ENCODE peak calls at places on chromosomes 3 and 15, in eight cellular contexts. K is right cardiac atrium, F is uterus, I is mucosa of descending colon, B is testis, H is OCI-LY7, R is fibroblast of the aortic adventitia, G is AG09309. E is an unnamed sample.

GRCh38 chr3:79937567-79937966 is 169.8 kb upstream of the ROBO1 start:
- DNase-seq in K (no peak), F (no peak), I (no peak), B (no peak), H (no peak), R (peak), G (no peak), E (no peak)

GRCh38 chr3:126931806-126932187 is 51.1 kb upstream of the PLXNA1 start:
- DNase-seq in K (no peak), F (no peak), I (no peak), B (no peak), H (no peak), R (no peak), G (no peak), E (no peak)

GRCh38 chr3:4060064-4060463 is 243.1 kb upstream of the SETMAR start:
- DNase-seq in K (no peak), F (no peak), I (no peak), B (no peak), H (no peak), R (no peak), G (no peak), E (no peak)

GRCh38 chr15:48695088-48695834 is 49.8 kb upstream of the FBN1 start:
- DNase-seq in K (no peak), F (no peak), I (no peak), B (no peak), H (no peak), R (peak), G (peak), E (peak)

GRCh38 chr3:128076783-128077624 is 24.8 kb downstream of the SEC61A1 start:
- DNase-seq in K (peak), F (no peak), I (no peak), B (no peak), H (no peak), R (no peak), G (no peak), E (no peak)

GRCh38 chr3:50806806-50807205 is 132.1 kb downstream of the DOCK3 start:
- DNase-seq in K (no peak), F (no peak), I (no peak), B (no peak), H (no peak), R (no peak), G (no peak), E (no peak)

GRCh38 chr3:113985526-113985925 is 37.7 kb downstream of the ZDHHC23 start:
- DNase-seq in K (no peak), F (no peak), I (no peak), B (no peak), H (peak), R (no peak), G (no peak), E (no peak)

GRCh38 chr3:81910244-81910852 is 148.9 kb upstream of the GBE1 start:
- DNase-seq in K (no peak), F (no peak), I (peak), B (peak), H (peak), R (peak), G (no peak), E (peak)

GRCh38 chr3:39941941-39942340 is 132.5 kb downstream of the MYRIP start:
- DNase-seq in K (no peak), F (no peak), I (peak), B (no peak), H (no peak), R (no peak), G (no peak), E (no peak)

GRCh38 chr3:5162102-5162501 is 25.4 kb upstream of the EDEM1 start:
- DNase-seq in K (no peak), F (no peak), I (no peak), B (peak), H (no peak), R (peak), G (no peak), E (peak)

GRCh38 chr3:149604125-149604851 is 53.5 kb downstream of the WWTR1 start:
- DNase-seq in K (no peak), F (no peak), I (no peak), B (no peak), H (no peak), R (no peak), G (no peak), E (no peak)

GRCh38 chr3:130688677-130689076 is 58.0 kb downstream of the PIK3R4 start:
- DNase-seq in K (no peak), F (no peak), I (no peak), B (no peak), H (no peak), R (no peak), G (no peak), E (no peak)

GRCh38 chr3:11600501-11601282 is 43.0 kb downstream of the VGLL4 start:
- DNase-seq in K (peak), F (peak), I (no peak), B (peak), H (peak), R (peak), G (peak), E (peak)

GRCh38 chr15:43769584-43770228 is 7.1 kb downstream of the ELL3 start:
- DNase-seq in K (peak), F (no peak), I (peak), B (peak), H (peak), R (peak), G (no peak), E (no peak)

GRCh38 chr15:76179023-76179422 is 119.2 kb downstream of the TMEM266 start:
- DNase-seq in K (no peak), F (no peak), I (no peak), B (no peak), H (no peak), R (no peak), G (no peak), E (no peak)

GRCh38 chr3:131140891-131141290 is 114.2 kb downstream of the NEK11 start:
- DNase-seq in K (no peak), F (no peak), I (no peak), B (no peak), H (no peak), R (no peak), G (no peak), E (no peak)

GRCh38 chr3:184237211-184237610 is 7.8 kb downstream of the VWA5B2 start:
- DNase-seq in K (no peak), F (no peak), I (no peak), B (no peak), H (no peak), R (no peak), G (no peak), E (no peak)

GRCh38 chr15:66294157-66294931 is 976 bp downstream of the DIS3L start:
- DNase-seq in K (no peak), F (peak), I (peak), B (peak), H (peak), R (peak), G (peak), E (peak)

GRCh38 chr3:46027021-46027705 is at the start of gene XCR1:
- DNase-seq in K (no peak), F (no peak), I (no peak), B (no peak), H (no peak), R (no peak), G (no peak), E (no peak)

GRCh38 chr3:161171639-161172552 is 49.2 kb upstream of the NMD3 start:
- DNase-seq in K (no peak), F (no peak), I (no peak), B (no peak), H (no peak), R (peak), G (no peak), E (no peak)

GRCh38 chr3:170421147-170421641 is 2.5 kb downstream of the CLDN11 start:
- DNase-seq in K (peak), F (peak), I (no peak), B (peak), H (no peak), R (peak), G (no peak), E (no peak)

DNA sequence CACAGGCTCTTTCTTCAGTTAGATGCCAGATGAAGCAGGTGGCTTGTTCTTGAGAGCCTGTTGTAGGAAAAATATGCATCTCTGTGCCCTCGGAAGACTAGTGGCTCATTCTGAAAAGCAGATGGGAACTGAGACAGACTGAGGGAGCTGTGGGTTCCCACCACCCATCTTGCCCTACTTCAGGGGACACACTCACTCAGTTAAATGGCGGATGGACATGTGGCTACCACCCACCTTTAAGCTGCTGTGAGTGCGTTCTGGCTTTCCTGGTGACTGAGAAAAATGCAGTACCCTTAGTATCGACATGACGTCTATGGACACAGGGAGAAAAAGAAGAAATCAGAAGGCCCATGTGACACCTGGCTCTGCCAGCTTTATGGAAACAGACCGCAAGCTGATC is 50.3 kb downstream of the RARB start:
- DNase-seq in K (no peak), F (no peak), I (no peak), B (no peak), H (no peak), R (no peak), G (no peak), E (no peak)
- H3K4me3 ChIP-seq in K (no peak), F (no peak), I (no peak), B (no peak), H (no peak), R (no peak), G (no peak), E (no peak)

DNA sequence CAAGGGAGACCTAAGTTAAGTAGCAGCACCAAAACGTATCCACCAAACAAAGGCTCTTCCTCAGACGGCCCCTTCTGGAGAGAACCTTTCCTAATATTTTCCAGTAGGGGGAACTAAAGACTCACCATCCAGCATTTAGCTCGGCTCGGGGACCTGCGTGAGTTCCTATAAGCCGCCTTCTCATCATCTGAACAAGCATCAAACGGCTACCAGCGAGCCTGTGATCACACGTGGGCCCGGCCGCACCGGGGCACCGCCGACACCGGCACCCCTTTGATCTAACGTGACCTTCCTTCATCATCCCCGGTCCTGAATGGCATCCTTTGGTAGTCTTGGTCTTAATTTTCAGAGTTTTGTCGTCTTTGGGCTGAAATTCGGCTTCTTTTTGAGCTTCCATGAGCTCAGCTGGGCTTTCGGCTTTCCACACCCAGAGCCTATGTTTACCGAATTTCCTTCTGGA is 1.4 kb upstream of the ROBO2 start:
- DNase-seq in K (peak), F (peak), I (peak), B (peak), H (no peak), R (peak), G (peak), E (peak)
- H3K4me3 ChIP-seq in K (peak), F (peak), I (no peak), B (peak), H (no peak), R (peak), G (peak), E (peak)

DNA sequence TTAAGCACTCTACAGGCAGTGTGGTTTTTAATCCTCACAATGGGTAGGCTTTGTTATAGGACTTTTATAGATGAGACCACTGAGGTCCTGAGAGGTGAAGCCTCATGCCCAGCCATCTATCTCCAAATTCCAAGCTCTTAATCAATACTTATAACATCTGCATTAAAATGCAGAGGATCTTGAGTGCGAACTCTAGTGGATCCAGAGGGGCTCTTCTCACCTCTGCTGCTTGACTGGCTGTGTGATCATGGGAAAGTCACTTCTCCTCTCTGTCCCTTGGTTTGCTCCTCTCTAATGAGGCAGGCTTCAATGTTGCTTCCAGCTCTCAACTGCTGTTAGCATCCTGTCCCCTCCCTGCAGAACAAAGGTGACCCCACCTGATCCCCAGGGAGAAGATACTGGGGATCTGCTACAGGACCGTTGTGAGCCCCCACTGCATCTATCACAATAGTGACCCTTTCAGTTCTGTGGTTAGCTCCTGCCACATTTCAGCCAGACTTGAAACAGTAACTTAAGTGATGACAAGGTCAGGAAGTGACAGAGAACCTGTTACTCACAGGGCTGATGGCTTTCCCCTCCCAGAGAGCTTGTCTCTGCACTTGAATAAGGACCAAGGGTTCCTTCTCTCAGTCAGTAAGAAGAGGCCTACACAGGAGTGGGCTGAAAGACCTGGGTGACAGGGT is 1.3 kb downstream of the SLC27A2 start:
- DNase-seq in K (no peak), F (no peak), I (no peak), B (no peak), H (no peak), R (no peak), G (no peak), E (no peak)
- H3K4me3 ChIP-seq in K (no peak), F (no peak), I (peak), B (peak), H (no peak), R (no peak), G (no peak), E (no peak)

DNA sequence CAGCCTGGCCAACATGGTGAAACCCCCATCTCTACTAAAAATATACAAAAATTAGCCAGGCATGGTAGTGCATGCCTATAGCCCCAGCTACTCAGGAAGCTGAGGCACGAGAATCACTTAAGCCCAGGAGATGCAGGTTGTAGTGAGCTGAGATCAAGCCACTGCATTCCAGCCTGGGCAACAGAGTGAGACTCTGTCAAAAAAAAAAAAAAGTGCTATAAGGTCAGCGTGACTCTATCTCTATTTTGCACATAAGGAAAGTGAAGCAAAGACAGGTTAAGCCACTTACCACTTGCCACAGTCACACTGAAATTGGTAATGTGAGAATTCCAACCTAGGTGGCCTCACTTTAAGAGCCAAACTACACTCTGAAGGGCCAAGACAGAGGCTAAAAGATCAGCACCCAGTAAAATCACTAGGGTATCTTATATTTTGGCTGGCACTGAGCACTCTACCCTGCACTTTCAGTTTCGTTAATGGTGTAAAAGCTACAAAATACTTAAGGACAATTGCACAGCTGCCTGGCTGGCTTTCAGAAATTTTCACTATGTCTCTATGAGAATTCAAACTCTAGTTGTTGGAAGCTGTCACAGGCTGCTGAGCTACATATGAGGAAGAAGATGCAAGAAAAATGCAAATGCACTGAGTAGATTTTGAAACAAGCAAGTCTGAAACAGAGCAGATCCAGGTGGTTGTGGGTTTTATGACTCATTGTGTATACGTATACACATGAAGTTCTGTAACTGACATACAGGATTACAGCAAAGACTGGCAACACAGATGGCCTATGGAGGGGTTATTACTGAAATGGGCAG is 32.7 kb downstream of the TRANK1 start:
- DNase-seq in K (no peak), F (no peak), I (peak), B (no peak), H (peak), R (peak), G (peak), E (peak)
- H3K4me3 ChIP-seq in K (no peak), F (no peak), I (no peak), B (no peak), H (peak), R (peak), G (no peak), E (no peak)

E was measured in astrocyte of the cerebellum.